ENCODE peak calls at places on chromosomes 13 and 19, in five cellular contexts. One of them, this sample, is unnamed.
A peak's percentile ranks its signal among the peaks of the same experiment; 100 is the strongest.

GRCh38 chr13:35470671-35471465 is 5.6 kb downstream of the MAB21L1 start:
- DNase-seq in type B pancreatic cell: peak; percentile 79
- DNase-seq in foreskin fibroblast: peak; percentile 87
- DNase-seq in NCI-H1105 treated with DMSO at 0.1 percent for 48 hours: no peak
- DNase-seq in HCT116: no peak
- DNase-seq in this sample: no peak

GRCh38 chr19:49067554-49067953 is 2.9 kb upstream of the NTF4 start:
- DNase-seq in type B pancreatic cell: no peak
- DNase-seq in HCT116: no peak
- DNase-seq in NCI-H1105 treated with DMSO at 0.1 percent for 48 hours: no peak
- DNase-seq in foreskin fibroblast: no peak
- DNase-seq in this sample: no peak

GRCh38 chr19:2193807-2194206 is 30.1 kb downstream of the DOT1L start:
- DNase-seq in type B pancreatic cell: no peak
- DNase-seq in HCT116: no peak
- DNase-seq in foreskin fibroblast: no peak
- DNase-seq in NCI-H1105 treated with DMSO at 0.1 percent for 48 hours: no peak
- DNase-seq in this sample: no peak

GRCh38 chr13:26867451-26868067 is 107.0 kb upstream of the GPR12 start:
- DNase-seq in NCI-H1105 treated with DMSO at 0.1 percent for 48 hours: no peak
- DNase-seq in foreskin fibroblast: peak; percentile 58
- DNase-seq in type B pancreatic cell: no peak
- DNase-seq in HCT116: no peak
- DNase-seq in this sample: peak; percentile 13

GRCh38 chr13:112688560-112689497 is 1.0 kb upstream of the ATP11A start:
- DNase-seq in NCI-H1105 treated with DMSO at 0.1 percent for 48 hours: no peak
- DNase-seq in type B pancreatic cell: no peak
- DNase-seq in HCT116: no peak
- DNase-seq in foreskin fibroblast: peak; percentile 45
- DNase-seq in this sample: no peak

GRCh38 chr19:681029-681626 is 4.9 kb downstream of the FSTL3 start:
- DNase-seq in HCT116: no peak
- DNase-seq in NCI-H1105 treated with DMSO at 0.1 percent for 48 hours: no peak
- DNase-seq in type B pancreatic cell: no peak
- DNase-seq in foreskin fibroblast: peak; percentile 96
- DNase-seq in this sample: no peak

GRCh38 chr19:12786149-12786870 is 5.0 kb upstream of the JUNB start:
- DNase-seq in NCI-H1105 treated with DMSO at 0.1 percent for 48 hours: no peak
- DNase-seq in foreskin fibroblast: no peak
- DNase-seq in type B pancreatic cell: no peak
- DNase-seq in HCT116: no peak
- DNase-seq in this sample: no peak

GRCh38 chr13:96817336-96817941 is 176.8 kb downstream of the OXGR1 start:
- DNase-seq in foreskin fibroblast: peak; percentile 63
- DNase-seq in type B pancreatic cell: no peak
- DNase-seq in NCI-H1105 treated with DMSO at 0.1 percent for 48 hours: peak; percentile 5
- DNase-seq in HCT116: peak; percentile 37
- DNase-seq in this sample: no peak

GRCh38 chr19:5216141-5216847 is 124.3 kb downstream of the PTPRS start:
- DNase-seq in HCT116: no peak
- DNase-seq in NCI-H1105 treated with DMSO at 0.1 percent for 48 hours: no peak
- DNase-seq in type B pancreatic cell: no peak
- DNase-seq in foreskin fibroblast: no peak
- DNase-seq in this sample: no peak

GRCh38 chr13:51838235-51838846 is 6.6 kb downstream of the TMEM272 start:
- DNase-seq in foreskin fibroblast: peak; percentile 67
- DNase-seq in HCT116: no peak
- DNase-seq in NCI-H1105 treated with DMSO at 0.1 percent for 48 hours: no peak
- DNase-seq in type B pancreatic cell: no peak
- DNase-seq in this sample: peak; percentile 71

GRCh38 chr13:52085416-52085815 is 43.5 kb downstream of the NEK5 start:
- DNase-seq in type B pancreatic cell: no peak
- DNase-seq in HCT116: no peak
- DNase-seq in NCI-H1105 treated with DMSO at 0.1 percent for 48 hours: no peak
- DNase-seq in foreskin fibroblast: peak; percentile 89
- DNase-seq in this sample: peak; percentile 38

GRCh38 chr13:113837554-113838355 is 26.1 kb downstream of the GAS6 start:
- DNase-seq in HCT116: peak; percentile 67
- DNase-seq in foreskin fibroblast: peak; percentile 100
- DNase-seq in type B pancreatic cell: no peak
- DNase-seq in NCI-H1105 treated with DMSO at 0.1 percent for 48 hours: peak; percentile 57
- DNase-seq in this sample: peak; percentile 96

GRCh38 chr13:100131863-100132574 is 43.1 kb downstream of the PCCA start:
- DNase-seq in foreskin fibroblast: peak; percentile 92
- DNase-seq in HCT116: peak; percentile 45
- DNase-seq in type B pancreatic cell: no peak
- DNase-seq in NCI-H1105 treated with DMSO at 0.1 percent for 48 hours: no peak
- DNase-seq in this sample: peak; percentile 79

GRCh38 chr13:27997904-27998522 is 9.5 kb upstream of the URAD start:
- DNase-seq in NCI-H1105 treated with DMSO at 0.1 percent for 48 hours: no peak
- DNase-seq in HCT116: peak; percentile 70
- DNase-seq in type B pancreatic cell: no peak
- DNase-seq in foreskin fibroblast: peak; percentile 41
- DNase-seq in this sample: peak; percentile 9

GRCh38 chr13:28034256-28034655 is 45.8 kb upstream of the URAD start:
- DNase-seq in NCI-H1105 treated with DMSO at 0.1 percent for 48 hours: no peak
- DNase-seq in HCT116: no peak
- DNase-seq in type B pancreatic cell: no peak
- DNase-seq in foreskin fibroblast: no peak
- DNase-seq in this sample: no peak

GRCh38 chr19:38158730-38159129 is 65.3 kb downstream of the DPF1 start:
- DNase-seq in NCI-H1105 treated with DMSO at 0.1 percent for 48 hours: no peak
- DNase-seq in type B pancreatic cell: no peak
- DNase-seq in HCT116: no peak
- DNase-seq in foreskin fibroblast: no peak
- DNase-seq in this sample: no peak

GRCh38 chr13:74301200-74302063 is 167.2 kb upstream of the KLF12 start:
- DNase-seq in foreskin fibroblast: peak; percentile 47
- DNase-seq in HCT116: no peak
- DNase-seq in NCI-H1105 treated with DMSO at 0.1 percent for 48 hours: no peak
- DNase-seq in type B pancreatic cell: no peak
- DNase-seq in this sample: no peak

GRCh38 chr13:103002279-103002678 is 63.9 kb downstream of the SLC10A2 start:
- DNase-seq in foreskin fibroblast: no peak
- DNase-seq in NCI-H1105 treated with DMSO at 0.1 percent for 48 hours: no peak
- DNase-seq in HCT116: no peak
- DNase-seq in type B pancreatic cell: no peak
- DNase-seq in this sample: no peak

GRCh38 chr19:52992109-52993004 is 21.4 kb upstream of the ERVV-1 start:
- DNase-seq in foreskin fibroblast: peak; percentile 51
- DNase-seq in NCI-H1105 treated with DMSO at 0.1 percent for 48 hours: no peak
- DNase-seq in HCT116: no peak
- DNase-seq in type B pancreatic cell: no peak
- DNase-seq in this sample: no peak

GRCh38 chr19:49502866-49503581 is 6.8 kb downstream of the RPS11 start:
- DNase-seq in type B pancreatic cell: no peak
- DNase-seq in foreskin fibroblast: peak; percentile 90
- DNase-seq in NCI-H1105 treated with DMSO at 0.1 percent for 48 hours: peak; percentile 65
- DNase-seq in HCT116: peak; percentile 54
- DNase-seq in this sample: peak; percentile 78

GRCh38 chr13:67772807-67773453 is 542.8 kb upstream of the PCDH9 start:
- DNase-seq in foreskin fibroblast: no peak
- DNase-seq in HCT116: no peak
- DNase-seq in type B pancreatic cell: no peak
- DNase-seq in NCI-H1105 treated with DMSO at 0.1 percent for 48 hours: no peak
- DNase-seq in this sample: no peak